ENCODE peak calls at places on chromosomes 5 and 9, in five cellular contexts. A, M, P, B and V are unnamed samples. For H3K36me3, the result is how much of the 10 kb centered on the place peaks cover.

GRCh38 chr5:140148508-140148907 is 22.8 kb downstream of the IGIP start:
- DNase-seq in A (no peak), M (no peak), P (peak), B (no peak), V (no peak)

GRCh38 chr5:59843511-59844230 is 49.9 kb downstream of the PDE4D start:
- DNase-seq in A (no peak), M (peak), P (no peak), B (no peak), V (no peak)

GRCh38 chr5:172701336-172702061 is 60.4 kb downstream of the NEURL1B start:
- DNase-seq in A (peak), M (no peak), P (no peak), B (no peak), V (peak)

GRCh38 chr9:91734371-91734981 is 215.6 kb downstream of the ROR2 start:
- DNase-seq in A (peak), M (peak), P (peak), B (no peak), V (peak)

GRCh38 chr9:17578911-17579793 is at the start of gene SH3GL2:
- DNase-seq in A (peak), M (peak), P (peak), B (no peak), V (no peak)

GRCh38 chr9:125133403-125134316 is 9.7 kb downstream of the SCAI start:
- DNase-seq in A (no peak), M (peak), P (no peak), B (no peak), V (no peak)

GRCh38 chr9:21779397-21779796 is 23.0 kb upstream of the MTAP start:
- DNase-seq in A (no peak), M (peak), P (no peak), B (no peak), V (no peak)

GRCh38 chr5:73268826-73269225 is 95.8 kb downstream of the TMEM174 start:
- DNase-seq in A (no peak), M (no peak), P (no peak), B (no peak), V (no peak)

GRCh38 chr5:176996780-176997179 is 9.8 kb downstream of the UIMC1 start:
- DNase-seq in A (no peak), M (no peak), P (no peak), B (no peak), V (no peak)

GRCh38 chr5:58248221-58248620 is 211.7 kb downstream of the PLK2 start:
- DNase-seq in A (no peak), M (no peak), P (no peak), B (no peak), V (peak)

GRCh38 chr9:1125741-1126140 is 75.6 kb downstream of the DMRT2 start:
- DNase-seq in A (no peak), M (peak), P (no peak), B (no peak), V (no peak)

GRCh38 chr5:64344501-64344900 is 161.3 kb upstream of the RGS7BP start:
- DNase-seq in A (no peak), M (no peak), P (no peak), B (no peak), V (no peak)

GRCh38 chr9:91771027-91771426 is 179.0 kb downstream of the ROR2 start:
- DNase-seq in A (no peak), M (peak), P (peak), B (no peak), V (no peak)

GRCh38 chr5:137649228-137649890 is 86.5 kb downstream of the KLHL3 start:
- DNase-seq in A (no peak), M (peak), P (peak), B (no peak), V (no peak)

GRCh38 chr5:56817306-56817986 is 2.1 kb downstream of the MAP3K1 start:
- DNase-seq in A (no peak), M (no peak), P (no peak), B (no peak), V (no peak)

GRCh38 chr5:5726401-5726800 is 303.9 kb downstream of the ICE1 start:
- DNase-seq in A (no peak), M (no peak), P (no peak), B (no peak), V (no peak)

GRCh38 chr5:149166128-149166527 is 24.8 kb downstream of the ABLIM3 start:
- DNase-seq in A (peak), M (peak), P (no peak), B (no peak), V (peak)

GRCh38 chr9:125492719-125493118 is 214.3 kb downstream of the MAPKAP1 start:
- DNase-seq in A (no peak), M (no peak), P (no peak), B (no peak), V (no peak)

GRCh38 chr5:65651144-65651543 is 26.3 kb downstream of the SHLD3 start:
- DNase-seq in A (no peak), M (no peak), P (no peak), B (no peak), V (no peak)

GRCh38 chr9:111150241-111150640 is 112.0 kb upstream of the LPAR1 start:
- DNase-seq in A (no peak), M (no peak), P (no peak), B (no peak), V (no peak)

GRCh38 chr9:34084562-34084961 is 35.9 kb upstream of the UBAP2 start:
- DNase-seq in A (peak), M (no peak), P (no peak), B (peak), V (no peak)

GRCh38 chr5:15440434-15440833 is 59.5 kb upstream of the FBXL7 start:
- DNase-seq in A (no peak), M (no peak), P (no peak), B (no peak), V (no peak)

GRCh38 chr5:144028058-144028457 is 142.4 kb downstream of the YIPF5 start:
- DNase-seq in A (no peak), M (peak), P (no peak), B (no peak), V (no peak)

GRCh38 chr9:116888066-116888465 is 201.0 kb downstream of the TRIM32 start:
- DNase-seq in A (no peak), M (no peak), P (no peak), B (no peak), V (no peak)

GRCh38 chr9:121816845-121817450 is 165.5 kb downstream of the DAB2IP start:
- DNase-seq in A (no peak), M (no peak), P (no peak), B (no peak), V (no peak)

GRCh38 chr9:127133739-127134167 is 11.3 kb upstream of the ANGPTL2 start:
- DNase-seq in A (peak), M (peak), P (peak), B (peak), V (peak)

GRCh38 chr5:131966551-131966950 is 21.1 kb upstream of the MEIKIN start:
- DNase-seq in A (no peak), M (no peak), P (no peak), B (no peak), V (no peak)

GRCh38 chr9:8486095-8486494 is 686.5 kb upstream of the DMAC1 start:
- DNase-seq in A (peak), M (no peak), P (peak), B (no peak), V (peak)

GRCh38 chr5:139138109-139138508 is 60.1 kb downstream of the SIL1 start:
- DNase-seq in A (no peak), M (peak), P (no peak), B (no peak), V (no peak)

GRCh38 chr5:68344447-68345111 is 129.0 kb downstream of the PIK3R1 start:
- DNase-seq in A (no peak), M (peak), P (no peak), B (no peak), V (no peak)

GRCh38 chr5:15579193-15579990 is 79.4 kb downstream of the FBXL7 start:
- DNase-seq in A (no peak), M (no peak), P (no peak), B (no peak), V (no peak)

GRCh38 chr9:74921732-74922131 is 31.0 kb downstream of the C9orf40 start:
- DNase-seq in A (no peak), M (no peak), P (no peak), B (no peak), V (no peak)

GRCh38 chr9:94922691-94923107 is 196.2 kb downstream of the AOPEP start:
- DNase-seq in A (no peak), M (peak), P (no peak), B (no peak), V (no peak)

DNA sequence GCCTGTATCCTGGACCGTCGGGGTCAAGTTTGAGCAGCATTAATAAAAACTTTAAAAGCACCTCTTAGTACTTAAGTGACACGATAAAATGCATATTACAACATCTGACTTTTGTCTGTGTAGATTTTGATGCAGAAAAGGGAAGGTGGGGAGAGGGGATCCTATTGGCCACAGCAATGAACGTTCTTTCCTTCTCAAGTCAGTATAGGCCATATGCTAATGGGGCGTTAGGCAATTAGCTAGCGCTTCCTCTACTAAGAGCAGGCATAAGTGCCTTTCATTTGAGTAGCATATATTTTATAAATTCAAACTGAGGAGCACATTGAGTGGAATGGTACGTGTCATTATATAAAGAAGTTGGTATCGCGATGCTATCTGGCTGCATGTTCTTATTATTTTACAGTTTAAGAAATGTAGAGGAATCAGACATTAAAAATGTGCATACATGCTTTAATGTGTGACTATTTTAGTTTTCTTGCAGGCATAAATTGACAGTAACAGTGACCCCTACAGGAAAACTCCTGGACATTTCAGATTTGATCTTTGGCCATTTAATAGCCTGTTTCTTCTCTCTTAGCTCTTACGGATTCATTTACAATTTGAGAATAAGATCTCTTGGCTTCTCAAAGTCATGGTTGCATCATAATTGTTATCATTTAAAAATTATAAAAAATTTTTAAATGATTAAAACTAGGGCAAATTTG is 1.1 kb upstream of the GNA14 start:
- DNase-seq in A (no peak), M (no peak), P (no peak), B (no peak), V (no peak)
- H3K4me3 ChIP-seq in A (peak), M (no peak), P (no peak), B (peak), V (peak)

GRCh38 chr9:137538058-137538457 is 12.1 kb downstream of the PNPLA7 start:
- DNase-seq in A (peak), M (no peak), P (no peak), B (no peak), V (peak)
- H3K36me3 ChIP-seq in A (half or more), M (under half), P (under half), B (under half), V (under half)

GRCh38 chr9:89405832-89406231 is 87.5 kb downstream of the SECISBP2 start:
- DNase-seq in A (peak), M (no peak), P (no peak), B (no peak), V (peak)

GRCh38 chr9:89407070-89407469 is 88.8 kb downstream of the SECISBP2 start:
- DNase-seq in A (no peak), M (no peak), P (no peak), B (no peak), V (no peak)

GRCh38 chr9:89410709-89411111 is 87.2 kb downstream of the SEMA4D start:
- DNase-seq in A (peak), M (no peak), P (no peak), B (no peak), V (no peak)

GRCh38 chr9:89410022-89410421 is 87.9 kb downstream of the SEMA4D start:
- DNase-seq in A (peak), M (no peak), P (no peak), B (no peak), V (no peak)

GRCh38 chr9:89408628-89409101 is 89.2 kb downstream of the SEMA4D start:
- DNase-seq in A (no peak), M (no peak), P (no peak), B (no peak), V (no peak)
- H3K4me3 ChIP-seq in A (no peak), M (no peak), P (no peak), B (no peak), V (no peak)

DNA sequence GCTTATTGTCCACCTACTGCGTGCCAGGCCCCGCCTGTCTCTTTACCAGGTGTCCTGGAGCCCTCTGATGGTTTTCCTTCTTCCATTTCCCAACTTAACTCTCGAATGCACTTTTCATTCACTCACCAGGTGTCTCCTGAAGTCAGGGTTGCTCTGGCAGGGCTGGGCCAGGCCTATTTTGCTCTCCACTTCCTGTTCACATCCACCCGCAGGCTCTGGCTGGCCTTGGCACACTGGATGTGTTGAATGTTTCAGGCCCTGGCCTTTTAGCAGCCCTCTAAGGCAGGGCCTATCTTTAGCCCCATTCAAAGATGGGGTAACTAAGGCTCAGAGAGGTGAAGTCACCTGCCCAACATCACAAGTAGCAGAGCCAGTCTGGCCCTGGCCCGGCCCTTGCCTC is 16.4 kb downstream of the LRRC8A start:
- DNase-seq in A (no peak), M (no peak), P (no peak), B (no peak), V (no peak)
- H3K36me3 ChIP-seq in A (half or more), M (under half), P (under half), B (under half), V (under half)

GRCh38 chr5:141330299-141331080 is at the start of gene PCDHGA1:
- DNase-seq in A (no peak), M (peak), P (no peak), B (no peak), V (no peak)

GRCh38 chr5:141328231-141328630 is 2.1 kb upstream of the PCDHGA1 start:
- DNase-seq in A (no peak), M (no peak), P (no peak), B (no peak), V (no peak)

GRCh38 chr5:141320225-141321169 is at the start of gene TAF7:
- DNase-seq in A (peak), M (peak), P (peak), B (peak), V (peak)

GRCh38 chr5:141322261-141322660 is 1.7 kb upstream of the TAF7 start:
- DNase-seq in A (no peak), M (no peak), P (no peak), B (no peak), V (no peak)

GRCh38 chr5:141326088-141326854 is 4.0 kb upstream of the PCDHGA1 start:
- DNase-seq in A (peak), M (peak), P (peak), B (peak), V (peak)
- H3K4me3 ChIP-seq in A (peak), M (peak), P (no peak), B (peak), V (peak)

DNA sequence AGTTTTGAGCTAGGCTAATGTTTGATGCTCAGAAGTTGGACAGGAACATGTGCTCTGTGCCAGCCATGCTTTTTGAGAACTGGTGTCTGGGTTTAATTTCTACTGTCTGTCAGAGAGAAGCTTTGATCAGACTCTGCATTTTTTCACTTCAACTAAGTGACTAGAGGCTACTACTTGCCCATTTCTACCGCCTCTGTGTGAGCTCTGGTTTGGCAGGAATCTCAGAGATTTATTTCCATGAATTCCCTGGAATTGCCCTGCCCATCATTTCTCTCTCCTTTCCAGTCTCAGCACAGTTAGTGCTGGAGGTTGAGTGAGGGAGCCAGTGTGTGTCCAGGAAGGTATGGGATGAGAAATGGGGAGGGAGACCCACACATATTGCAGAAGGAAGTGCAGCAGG is 443.2 kb upstream of the ZNF462 start:
- DNase-seq in A (no peak), M (no peak), P (no peak), B (no peak), V (no peak)
- H3K36me3 ChIP-seq in A (under half), M (under half), P (under half), B (under half), V (under half)

GRCh38 chr5:151155777-151156731 is 1.5 kb downstream of the ANXA6 start:
- DNase-seq in A (no peak), M (peak), P (peak), B (no peak), V (no peak)
- H3K4me3 ChIP-seq in A (peak), M (peak), P (peak), B (peak), V (peak)

GRCh38 chr9:130606887-130607582 is 27.7 kb downstream of the FUBP3 start:
- DNase-seq in A (no peak), M (peak), P (no peak), B (no peak), V (no peak)
- H3K36me3 ChIP-seq in A (half or more), M (under half), P (under half), B (under half), V (under half)